ENCODE peak calls at places on chromosomes 7 and 10, in ten cellular contexts. One of them, this sample, is unnamed.

GRCh38 chr10:70269741-70270140 is 14.1 kb downstream of the NPFFR1 start:
- DNase-seq in T-helper 2 cell: no peak
- DNase-seq in H1: no peak
- DNase-seq in T-helper 1 cell: no peak
- DNase-seq in OCI-M1: no peak
- DNase-seq in progenitor cell of endocrine pancreas: no peak
- DNase-seq in PC-9: no peak
- DNase-seq in midbrain: no peak
- DNase-seq in stimulated activated CD4-positive, alpha-beta T cell treated with anti-CD3 and anti-CD28 coated beads, TNF-alpha, amount 100 ng/mL, for 4 hours: no peak
- DNase-seq in hippocampal formation: no peak
- DNase-seq in this sample: no peak

GRCh38 chr10:107814865-107815487 is 650.5 kb upstream of the SORCS1 start:
- DNase-seq in progenitor cell of endocrine pancreas: peak; percentile 11
- DNase-seq in H1: peak; percentile 36
- DNase-seq in T-helper 2 cell: no peak
- DNase-seq in PC-9: no peak
- DNase-seq in OCI-M1: peak; percentile 91
- DNase-seq in midbrain: peak; percentile 35
- DNase-seq in hippocampal formation: peak; percentile 38
- DNase-seq in stimulated activated CD4-positive, alpha-beta T cell treated with anti-CD3 and anti-CD28 coated beads, TNF-alpha, amount 100 ng/mL, for 4 hours: no peak
- DNase-seq in T-helper 1 cell: no peak
- DNase-seq in this sample: peak; percentile 40

GRCh38 chr7:130758429-130759056 is 24.5 kb upstream of the KLF14 start:
- DNase-seq in midbrain: peak; percentile 8
- DNase-seq in T-helper 1 cell: no peak
- DNase-seq in stimulated activated CD4-positive, alpha-beta T cell treated with anti-CD3 and anti-CD28 coated beads, TNF-alpha, amount 100 ng/mL, for 4 hours: no peak
- DNase-seq in T-helper 2 cell: peak; percentile 55
- DNase-seq in H1: no peak
- DNase-seq in progenitor cell of endocrine pancreas: no peak
- DNase-seq in PC-9: no peak
- DNase-seq in hippocampal formation: peak; percentile 54
- DNase-seq in OCI-M1: peak; percentile 60
- DNase-seq in this sample: peak; percentile 28

GRCh38 chr10:15197276-15197675 is 28.8 kb upstream of the NMT2 start:
- DNase-seq in PC-9: no peak
- DNase-seq in progenitor cell of endocrine pancreas: no peak
- DNase-seq in T-helper 1 cell: no peak
- DNase-seq in hippocampal formation: no peak
- DNase-seq in stimulated activated CD4-positive, alpha-beta T cell treated with anti-CD3 and anti-CD28 coated beads, TNF-alpha, amount 100 ng/mL, for 4 hours: no peak
- DNase-seq in H1: no peak
- DNase-seq in midbrain: no peak
- DNase-seq in OCI-M1: no peak
- DNase-seq in T-helper 2 cell: peak; percentile 34
- DNase-seq in this sample: no peak

GRCh38 chr7:68679456-68680234 is 918.6 kb upstream of the AUTS2 start:
- DNase-seq in PC-9: no peak
- DNase-seq in stimulated activated CD4-positive, alpha-beta T cell treated with anti-CD3 and anti-CD28 coated beads, TNF-alpha, amount 100 ng/mL, for 4 hours: no peak
- DNase-seq in midbrain: no peak
- DNase-seq in T-helper 1 cell: no peak
- DNase-seq in H1: no peak
- DNase-seq in T-helper 2 cell: no peak
- DNase-seq in hippocampal formation: no peak
- DNase-seq in OCI-M1: no peak
- DNase-seq in progenitor cell of endocrine pancreas: no peak
- DNase-seq in this sample: no peak

GRCh38 chr10:24351883-24352778 is 143.2 kb downstream of the KIAA1217 start:
- DNase-seq in stimulated activated CD4-positive, alpha-beta T cell treated with anti-CD3 and anti-CD28 coated beads, TNF-alpha, amount 100 ng/mL, for 4 hours: no peak
- DNase-seq in hippocampal formation: no peak
- DNase-seq in OCI-M1: no peak
- DNase-seq in PC-9: no peak
- DNase-seq in T-helper 1 cell: no peak
- DNase-seq in T-helper 2 cell: no peak
- DNase-seq in progenitor cell of endocrine pancreas: no peak
- DNase-seq in midbrain: no peak
- DNase-seq in H1: no peak
- DNase-seq in this sample: no peak

GRCh38 chr7:38929460-38930171 is 20.6 kb upstream of the VPS41 start:
- DNase-seq in midbrain: no peak
- DNase-seq in PC-9: no peak
- DNase-seq in T-helper 2 cell: no peak
- DNase-seq in H1: no peak
- DNase-seq in stimulated activated CD4-positive, alpha-beta T cell treated with anti-CD3 and anti-CD28 coated beads, TNF-alpha, amount 100 ng/mL, for 4 hours: no peak
- DNase-seq in progenitor cell of endocrine pancreas: no peak
- DNase-seq in hippocampal formation: no peak
- DNase-seq in OCI-M1: no peak
- DNase-seq in T-helper 1 cell: no peak
- DNase-seq in this sample: peak; percentile 84

GRCh38 chr7:40646717-40647116 is 511.9 kb downstream of the SUGCT start:
- DNase-seq in midbrain: no peak
- DNase-seq in T-helper 2 cell: no peak
- DNase-seq in progenitor cell of endocrine pancreas: no peak
- DNase-seq in PC-9: no peak
- DNase-seq in OCI-M1: no peak
- DNase-seq in H1: no peak
- DNase-seq in hippocampal formation: no peak
- DNase-seq in T-helper 1 cell: no peak
- DNase-seq in stimulated activated CD4-positive, alpha-beta T cell treated with anti-CD3 and anti-CD28 coated beads, TNF-alpha, amount 100 ng/mL, for 4 hours: no peak
- DNase-seq in this sample: no peak

GRCh38 chr7:111409714-111410422 is 152.4 kb downstream of the IMMP2L start:
- DNase-seq in midbrain: no peak
- DNase-seq in stimulated activated CD4-positive, alpha-beta T cell treated with anti-CD3 and anti-CD28 coated beads, TNF-alpha, amount 100 ng/mL, for 4 hours: no peak
- DNase-seq in PC-9: no peak
- DNase-seq in hippocampal formation: no peak
- DNase-seq in OCI-M1: no peak
- DNase-seq in H1: no peak
- DNase-seq in T-helper 1 cell: no peak
- DNase-seq in progenitor cell of endocrine pancreas: no peak
- DNase-seq in T-helper 2 cell: no peak
- DNase-seq in this sample: no peak

GRCh38 chr7:4842302-4843064 is 19.3 kb downstream of the PAPOLB start:
- DNase-seq in T-helper 2 cell: no peak
- DNase-seq in stimulated activated CD4-positive, alpha-beta T cell treated with anti-CD3 and anti-CD28 coated beads, TNF-alpha, amount 100 ng/mL, for 4 hours: no peak
- DNase-seq in T-helper 1 cell: no peak
- DNase-seq in progenitor cell of endocrine pancreas: no peak
- DNase-seq in H1: no peak
- DNase-seq in hippocampal formation: no peak
- DNase-seq in OCI-M1: no peak
- DNase-seq in PC-9: no peak
- DNase-seq in midbrain: no peak
- DNase-seq in this sample: no peak

GRCh38 chr10:132665946-132666732 is 119.8 kb downstream of the NKX6-2 start:
- DNase-seq in stimulated activated CD4-positive, alpha-beta T cell treated with anti-CD3 and anti-CD28 coated beads, TNF-alpha, amount 100 ng/mL, for 4 hours: no peak
- DNase-seq in hippocampal formation: no peak
- DNase-seq in PC-9: no peak
- DNase-seq in progenitor cell of endocrine pancreas: no peak
- DNase-seq in T-helper 2 cell: no peak
- DNase-seq in midbrain: no peak
- DNase-seq in T-helper 1 cell: no peak
- DNase-seq in H1: no peak
- DNase-seq in OCI-M1: peak; percentile 71
- DNase-seq in this sample: peak; percentile 87

GRCh38 chr10:76185476-76186255 is 754.2 kb downstream of the LRMDA start:
- DNase-seq in PC-9: no peak
- DNase-seq in H1: no peak
- DNase-seq in hippocampal formation: no peak
- DNase-seq in stimulated activated CD4-positive, alpha-beta T cell treated with anti-CD3 and anti-CD28 coated beads, TNF-alpha, amount 100 ng/mL, for 4 hours: no peak
- DNase-seq in OCI-M1: no peak
- DNase-seq in midbrain: no peak
- DNase-seq in T-helper 2 cell: no peak
- DNase-seq in T-helper 1 cell: no peak
- DNase-seq in progenitor cell of endocrine pancreas: no peak
- DNase-seq in this sample: no peak

GRCh38 chr7:2870471-2870941 is 26.4 kb upstream of the GNA12 start:
- DNase-seq in midbrain: no peak
- DNase-seq in progenitor cell of endocrine pancreas: no peak
- DNase-seq in T-helper 2 cell: peak; percentile 80
- DNase-seq in OCI-M1: no peak
- DNase-seq in PC-9: peak; percentile 81
- DNase-seq in T-helper 1 cell: no peak
- DNase-seq in H1: no peak
- DNase-seq in stimulated activated CD4-positive, alpha-beta T cell treated with anti-CD3 and anti-CD28 coated beads, TNF-alpha, amount 100 ng/mL, for 4 hours: no peak
- DNase-seq in hippocampal formation: no peak
- DNase-seq in this sample: peak; percentile 87

GRCh38 chr10:124597677-124598165 is 136.1 kb downstream of the LHPP start:
- DNase-seq in T-helper 2 cell: no peak
- DNase-seq in progenitor cell of endocrine pancreas: no peak
- DNase-seq in midbrain: no peak
- DNase-seq in OCI-M1: no peak
- DNase-seq in stimulated activated CD4-positive, alpha-beta T cell treated with anti-CD3 and anti-CD28 coated beads, TNF-alpha, amount 100 ng/mL, for 4 hours: no peak
- DNase-seq in PC-9: no peak
- DNase-seq in hippocampal formation: no peak
- DNase-seq in H1: no peak
- DNase-seq in T-helper 1 cell: no peak
- DNase-seq in this sample: no peak

GRCh38 chr7:4856336-4857056 is 5.3 kb downstream of the PAPOLB start:
- DNase-seq in PC-9: no peak
- DNase-seq in OCI-M1: no peak
- DNase-seq in H1: no peak
- DNase-seq in progenitor cell of endocrine pancreas: no peak
- DNase-seq in hippocampal formation: no peak
- DNase-seq in T-helper 2 cell: no peak
- DNase-seq in midbrain: no peak
- DNase-seq in stimulated activated CD4-positive, alpha-beta T cell treated with anti-CD3 and anti-CD28 coated beads, TNF-alpha, amount 100 ng/mL, for 4 hours: no peak
- DNase-seq in T-helper 1 cell: no peak
- DNase-seq in this sample: no peak

GRCh38 chr7:5408777-5409176 is 14.9 kb downstream of the TNRC18 start:
- DNase-seq in T-helper 1 cell: no peak
- DNase-seq in PC-9: no peak
- DNase-seq in hippocampal formation: no peak
- DNase-seq in OCI-M1: no peak
- DNase-seq in midbrain: no peak
- DNase-seq in progenitor cell of endocrine pancreas: no peak
- DNase-seq in H1: no peak
- DNase-seq in stimulated activated CD4-positive, alpha-beta T cell treated with anti-CD3 and anti-CD28 coated beads, TNF-alpha, amount 100 ng/mL, for 4 hours: no peak
- DNase-seq in T-helper 2 cell: no peak
- DNase-seq in this sample: peak; percentile 55